ENCODE peak calls at places on chromosomes 12 and 14, in six cellular contexts. G, L, W, O, X and I are unnamed samples.

GRCh38 chr14:21436567-21437062 is 19.3 kb downstream of the CHD8 start:
- DNase-seq in G (peak; percentile 5), L (no peak), W (no peak), O (peak; percentile 2), X (no peak), I (no peak)

GRCh38 chr14:61609143-61609851 is 86.0 kb upstream of the HIF1A start:
- DNase-seq in G (no peak), L (peak; percentile 15), W (peak; percentile 29), O (peak; percentile 72), X (no peak), I (no peak)

GRCh38 chr12:128754275-128754674 is 69.5 kb downstream of the SLC15A4 start:
- DNase-seq in G (peak; percentile 44), L (no peak), W (no peak), O (no peak), X (no peak), I (no peak)

GRCh38 chr12:75738486-75738885 is 227.1 kb upstream of the KRR1 start:
- DNase-seq in G (no peak), L (no peak), W (peak; percentile 24), O (no peak), X (no peak), I (no peak)

GRCh38 chr12:83468988-83469908 is 782.5 kb downstream of the TMTC2 start:
- DNase-seq in G (no peak), L (no peak), W (no peak), O (no peak), X (no peak), I (no peak)

GRCh38 chr12:75666980-75667359 is 155.6 kb upstream of the KRR1 start:
- DNase-seq in G (peak; percentile 18), L (no peak), W (no peak), O (peak; percentile 67), X (no peak), I (no peak)

GRCh38 chr14:69241577-69241976 is 18.4 kb upstream of the GALNT16 start:
- DNase-seq in G (no peak), L (no peak), W (no peak), O (no peak), X (no peak), I (no peak)

GRCh38 chr12:76018111-76018510 is 13.5 kb downstream of the PHLDA1 start:
- DNase-seq in G (no peak), L (no peak), W (no peak), O (peak; percentile 54), X (no peak), I (no peak)

GRCh38 chr12:10722502-10722904 is 620 bp downstream of the YBX3 start:
- DNase-seq in G (peak; percentile 45), L (peak; percentile 22), W (peak; percentile 55), O (peak; percentile 71), X (peak; percentile 85), I (peak; percentile 57)

GRCh38 chr14:93759781-93760307 is 28.4 kb downstream of the PRIMA1 start:
- DNase-seq in G (no peak), L (no peak), W (peak; percentile 76), O (no peak), X (no peak), I (no peak)

GRCh38 chr14:58620011-58620410 is 17.8 kb upstream of the DACT1 start:
- DNase-seq in G (no peak), L (no peak), W (no peak), O (no peak), X (no peak), I (no peak)

GRCh38 chr12:132610051-132610759 is at the start of gene LRCOL1:
- DNase-seq in G (peak; percentile 12), L (no peak), W (no peak), O (peak; percentile 84), X (peak; percentile 95), I (no peak)

GRCh38 chr14:60514378-60515243 is 5.7 kb downstream of the SIX6 start:
- DNase-seq in G (no peak), L (peak; percentile 85), W (no peak), O (no peak), X (no peak), I (no peak)

GRCh38 chr12:2999265-2999841 is 40.2 kb downstream of the TEAD4 start:
- DNase-seq in G (no peak), L (no peak), W (peak; percentile 59), O (no peak), X (no peak), I (no peak)

GRCh38 chr12:3002636-3003035 is 43.4 kb downstream of the TEAD4 start:
- DNase-seq in G (peak; percentile 67), L (no peak), W (no peak), O (no peak), X (peak; percentile 51), I (no peak)

GRCh38 chr12:2998789-2999264 is 39.6 kb downstream of the TEAD4 start:
- DNase-seq in G (no peak), L (no peak), W (peak; percentile 93), O (peak; percentile 84), X (no peak), I (no peak)

GRCh38 chr12:2997989-2998670 is 38.9 kb downstream of the TEAD4 start:
- DNase-seq in G (no peak), L (no peak), W (peak; percentile 49), O (no peak), X (no peak), I (no peak)

GRCh38 chr12:3000548-3001275 is 41.5 kb downstream of the TEAD4 start:
- DNase-seq in G (no peak), L (no peak), W (no peak), O (no peak), X (no peak), I (no peak)
- TF ChIP-seq CTCF in G (peak; percentile 11), L (peak; percentile 43), W (no peak), O (no peak), X (no peak), I (no peak)

GRCh38 chr12:63223128-63223527 is 72.1 kb upstream of the AVPR1A start:
- DNase-seq in G (no peak), L (no peak), W (no peak), O (no peak), X (no peak), I (no peak)
- TF ChIP-seq CTCF in G (no peak), L (no peak), W (no peak), O (no peak), X (no peak), I (no peak)

DNA sequence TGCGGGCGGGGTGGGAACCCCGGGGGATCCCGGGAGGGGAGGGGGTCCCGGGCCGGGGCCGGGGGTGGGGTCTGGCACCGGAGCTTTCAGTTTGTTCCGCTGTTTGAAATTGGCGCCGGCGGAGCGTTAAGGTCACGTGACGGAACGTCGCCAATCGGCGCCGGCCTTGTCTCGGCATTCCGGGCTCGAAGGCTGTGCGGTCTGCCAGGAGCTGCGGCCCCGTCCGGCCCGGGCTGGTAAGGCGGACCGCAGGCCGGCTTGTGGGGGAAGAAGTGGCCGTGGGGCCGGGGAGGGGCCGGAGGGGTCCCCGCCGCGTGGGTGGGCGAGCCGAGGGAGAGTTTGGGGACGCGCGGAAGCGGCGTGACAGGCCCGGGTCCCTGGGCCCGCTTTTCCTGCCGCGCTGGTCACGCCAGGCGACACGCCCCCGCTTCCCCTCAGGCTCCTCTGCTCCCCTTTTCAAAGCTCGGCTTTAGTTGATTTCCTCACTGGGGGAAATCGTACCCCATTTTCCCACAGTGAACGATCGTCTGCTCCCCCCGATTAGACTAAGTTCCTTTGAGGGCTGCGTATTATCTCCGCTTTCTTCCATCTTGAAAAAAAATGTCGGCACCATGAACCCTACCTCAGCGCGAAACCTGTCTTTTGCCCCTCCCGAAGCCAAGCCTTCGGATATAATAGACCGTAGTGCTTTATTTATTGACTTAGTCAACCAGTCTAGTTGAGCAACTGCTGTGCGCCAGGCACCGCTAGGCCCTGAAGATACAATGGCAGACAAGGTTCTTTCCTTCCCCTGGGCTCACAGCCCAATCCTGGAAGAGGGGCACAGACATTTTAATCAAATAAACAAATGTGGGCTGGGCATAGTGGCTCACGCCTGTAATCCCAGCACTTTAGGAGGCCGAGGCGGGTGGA is at the start of the genes FOXM1 and RHNO1:
- DNase-seq in G (peak; percentile 84), L (peak; percentile 88), W (peak; percentile 91), O (peak; percentile 90), X (peak; percentile 97), I (peak; percentile 89)
- TF ChIP-seq CTCF in G (no peak), L (no peak), W (peak; percentile 34), O (no peak), X (peak; percentile 32), I (no peak)

GRCh38 chr14:72690324-72690723 is 203.6 kb downstream of the DPF3 start:
- DNase-seq in G (no peak), L (no peak), W (no peak), O (no peak), X (no peak), I (no peak)

GRCh38 chr14:72686101-72686500 is 207.8 kb downstream of the DPF3 start:
- DNase-seq in G (no peak), L (no peak), W (no peak), O (no peak), X (no peak), I (no peak)

GRCh38 chr14:72686832-72687231 is 207.1 kb downstream of the DPF3 start:
- DNase-seq in G (no peak), L (no peak), W (no peak), O (no peak), X (no peak), I (no peak)

GRCh38 chr14:72692678-72693077 is 201.2 kb downstream of the DPF3 start:
- DNase-seq in G (peak; percentile 25), L (no peak), W (no peak), O (no peak), X (no peak), I (no peak)

DNA sequence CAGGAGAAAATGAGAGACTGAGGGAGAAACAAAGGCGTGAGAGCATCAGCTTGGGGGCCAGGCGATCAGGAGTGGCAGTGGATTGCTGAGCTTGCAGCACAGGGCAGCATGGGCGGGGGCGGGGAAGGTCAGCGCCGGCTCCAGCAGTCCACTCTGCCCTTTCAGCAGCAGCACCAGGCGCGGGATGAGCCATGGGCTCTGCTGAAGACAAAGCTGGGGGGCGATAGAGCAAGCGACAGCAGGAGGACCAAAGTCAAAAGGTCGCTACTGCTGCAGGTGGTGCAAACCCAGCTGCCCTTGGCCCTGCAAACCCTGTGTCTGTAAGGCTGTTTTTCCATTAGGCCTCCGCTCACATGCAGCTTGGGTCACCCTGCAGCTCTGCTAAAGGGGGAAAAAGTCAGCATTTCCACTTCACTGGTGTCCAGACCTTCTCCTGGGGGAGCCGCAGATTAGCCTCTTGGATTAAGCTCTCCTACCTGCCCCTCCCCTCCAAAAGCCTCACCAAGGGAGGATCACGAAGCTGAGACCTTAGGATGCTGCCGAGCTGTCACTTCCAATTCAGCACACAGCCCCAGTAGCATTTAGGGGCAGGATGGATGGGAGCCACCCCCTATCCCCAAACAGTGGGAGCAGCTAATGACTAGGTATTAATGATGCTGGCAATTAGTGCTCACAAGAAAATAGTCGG is 204.8 kb downstream of the DPF3 start:
- DNase-seq in G (no peak), L (no peak), W (no peak), O (no peak), X (no peak), I (no peak)
- TF ChIP-seq CTCF in G (no peak), L (no peak), W (no peak), O (no peak), X (no peak), I (no peak)

DNA sequence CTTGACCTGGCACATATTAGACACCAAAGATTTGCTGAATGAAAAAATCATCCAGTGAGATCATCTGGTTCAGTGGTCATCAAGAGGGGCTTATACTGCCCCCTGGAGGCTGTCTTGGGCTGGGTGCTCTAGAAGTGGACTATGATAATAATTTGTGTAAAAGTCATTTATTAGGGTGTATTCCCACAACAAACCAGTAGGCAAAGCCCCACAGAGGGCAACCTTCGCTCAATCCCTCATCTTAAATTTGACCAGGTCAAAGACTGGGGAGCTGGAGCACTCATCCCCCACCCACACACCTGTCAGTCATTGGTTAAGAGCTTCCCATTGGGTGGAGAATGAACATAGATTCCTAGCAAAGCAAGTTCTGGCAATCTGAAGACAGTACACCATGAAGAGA is 20.0 kb upstream of the FICD start:
- DNase-seq in G (peak; percentile 36), L (peak; percentile 43), W (no peak), O (peak; percentile 46), X (no peak), I (no peak)
- TF ChIP-seq CTCF in G (peak; percentile 54), L (peak; percentile 69), W (peak; percentile 24), O (peak; percentile 52), X (peak; percentile 24), I (no peak)